ENCODE peak calls at places on chromosome 17, in ten cellular contexts. O is upper lobe of right lung; Q is adrenal gland; T is K562; F is AG09309; S is CD8-positive, alpha-beta memory T cell; K is prostate gland; R is skeletal muscle cell; L is HCT116; U is astrocyte of the spinal cord. P is an unnamed sample.

GRCh38 chr17:74779948-74780400 is 3.8 kb upstream of the NAT9 start:
- DNase-seq in O (peak), Q (peak), T (no peak), F (no peak), S (peak), K (no peak), R (no peak), L (no peak), U (no peak), P (no peak)

GRCh38 chr17:65851965-65852736 is 290.7 kb upstream of the AXIN2 start:
- DNase-seq in O (no peak), Q (no peak), T (no peak), F (no peak), S (no peak), K (no peak), R (no peak), L (no peak), U (no peak), P (no peak)

GRCh38 chr17:28896491-28896883 is 1.0 kb downstream of the FLOT2 start:
- DNase-seq in O (no peak), Q (no peak), T (no peak), F (no peak), S (no peak), K (no peak), R (no peak), L (no peak), U (no peak), P (peak)

GRCh38 chr17:77382966-77383612 is 242.3 kb downstream of the SEC14L1 start:
- DNase-seq in O (no peak), Q (no peak), T (no peak), F (no peak), S (no peak), K (no peak), R (no peak), L (no peak), U (no peak), P (peak)

GRCh38 chr17:13560935-13561334 is 40.8 kb downstream of the HS3ST3A1 start:
- DNase-seq in O (no peak), Q (no peak), T (no peak), F (no peak), S (no peak), K (no peak), R (no peak), L (no peak), U (no peak), P (no peak)

GRCh38 chr17:76997981-76998531 is 129.9 kb downstream of the MGAT5B start:
- DNase-seq in O (no peak), Q (no peak), T (no peak), F (no peak), S (peak), K (no peak), R (no peak), L (no peak), U (peak), P (no peak)

GRCh38 chr17:78432226-78432894 is 53.9 kb downstream of the PGS1 start:
- DNase-seq in O (no peak), Q (no peak), T (no peak), F (no peak), S (no peak), K (no peak), R (no peak), L (no peak), U (no peak), P (no peak)

GRCh38 chr17:58328195-58329034 is at the start of gene TSPOAP1:
- DNase-seq in O (peak), Q (peak), T (peak), F (no peak), S (peak), K (no peak), R (no peak), L (no peak), U (no peak), P (no peak)

GRCh38 chr17:44174427-44174826 is 3.9 kb downstream of the ASB16 start:
- DNase-seq in O (no peak), Q (no peak), T (no peak), F (no peak), S (no peak), K (no peak), R (no peak), L (no peak), U (no peak), P (no peak)

GRCh38 chr17:66673668-66674276 is 161.1 kb upstream of the CACNG5 start:
- DNase-seq in O (no peak), Q (peak), T (no peak), F (no peak), S (peak), K (peak), R (peak), L (peak), U (peak), P (peak)

GRCh38 chr17:49018673-49019215 is 21.6 kb downstream of the IGF2BP1 start:
- DNase-seq in O (no peak), Q (no peak), T (no peak), F (no peak), S (no peak), K (no peak), R (no peak), L (no peak), U (no peak), P (no peak)

GRCh38 chr17:62179525-62180161 is 114.6 kb upstream of the MED13 start:
- DNase-seq in O (no peak), Q (no peak), T (peak), F (peak), S (no peak), K (no peak), R (no peak), L (peak), U (peak), P (peak)

GRCh38 chr17:64706224-64707076 is 44.3 kb upstream of the SMURF2 start:
- DNase-seq in O (no peak), Q (no peak), T (no peak), F (no peak), S (no peak), K (peak), R (no peak), L (peak), U (no peak), P (peak)

GRCh38 chr17:37743875-37744632 is 805 bp downstream of the HNF1B start:
- DNase-seq in O (peak), Q (no peak), T (no peak), F (no peak), S (no peak), K (peak), R (no peak), L (no peak), U (no peak), P (no peak)

GRCh38 chr17:75124819-75125162 is 6.8 kb downstream of the NT5C start:
- DNase-seq in O (no peak), Q (no peak), T (no peak), F (no peak), S (no peak), K (no peak), R (no peak), L (no peak), U (no peak), P (no peak)

GRCh38 chr17:58575511-58575910 is 61.1 kb upstream of the MTMR4 start:
- DNase-seq in O (no peak), Q (no peak), T (no peak), F (peak), S (no peak), K (peak), R (peak), L (peak), U (peak), P (peak)

GRCh38 chr17:56903560-56903959 is 10.3 kb downstream of the TRIM25 start:
- DNase-seq in O (no peak), Q (no peak), T (no peak), F (no peak), S (no peak), K (no peak), R (no peak), L (no peak), U (no peak), P (no peak)

GRCh38 chr17:49978501-49978900 is 9.5 kb downstream of the DLX4 start:
- DNase-seq in O (peak), Q (no peak), T (no peak), F (no peak), S (no peak), K (no peak), R (no peak), L (no peak), U (no peak), P (no peak)

GRCh38 chr17:50265690-50266306 is 8.5 kb upstream of the TMEM92 start:
- DNase-seq in O (peak), Q (peak), T (no peak), F (no peak), S (no peak), K (no peak), R (no peak), L (no peak), U (no peak), P (peak)

GRCh38 chr17:79796570-79797491 is at the start of gene CBX8:
- DNase-seq in O (peak), Q (peak), T (peak), F (peak), S (peak), K (peak), R (peak), L (peak), U (peak), P (peak)

GRCh38 chr17:17626840-17627239 is 35.3 kb upstream of the PEMT start:
- DNase-seq in O (no peak), Q (no peak), T (no peak), F (no peak), S (no peak), K (no peak), R (no peak), L (no peak), U (no peak), P (no peak)

GRCh38 chr17:79413591-79413990 is 197.3 kb downstream of the RBFOX3 start:
- DNase-seq in O (no peak), Q (no peak), T (no peak), F (no peak), S (no peak), K (peak), R (no peak), L (no peak), U (no peak), P (no peak)

DNA sequence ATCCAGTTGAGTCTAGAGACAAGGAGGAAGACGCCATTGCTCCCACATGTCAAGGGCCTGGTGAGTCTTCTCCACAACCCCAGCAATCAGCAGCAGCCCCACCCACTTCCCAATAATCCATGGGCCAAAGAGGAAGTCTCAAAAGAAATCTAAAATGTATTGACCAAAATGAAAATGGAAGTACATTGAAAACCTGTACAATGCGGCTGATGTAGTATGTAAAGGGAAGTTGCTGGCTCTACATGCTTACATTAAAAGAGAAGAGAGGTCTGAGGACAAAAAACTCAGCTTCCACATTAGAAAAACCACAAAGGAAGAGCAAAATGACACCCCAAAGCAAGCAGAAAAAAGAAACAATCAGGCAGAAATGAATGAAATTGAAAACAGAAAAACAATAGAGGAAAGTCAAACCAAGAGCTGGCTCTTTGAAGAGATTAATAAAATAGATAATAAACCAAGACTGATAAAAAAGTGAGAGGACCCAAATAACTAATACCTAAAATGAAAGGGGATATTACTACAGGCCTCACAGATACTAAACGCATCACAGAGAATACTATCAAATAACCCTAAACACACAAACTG is 100.6 kb upstream of the METRNL start:
- DNase-seq in O (peak), Q (peak), T (no peak), F (no peak), S (no peak), K (no peak), R (no peak), L (no peak), U (no peak), P (no peak)
- H3K4me3 ChIP-seq in O (no peak), Q (no peak), T (no peak), F (no peak), S (no peak), K (no peak), R (no peak), L (no peak), U (no peak), P (no peak)

GRCh38 chr17:40548982-40549680 is 16.1 kb downstream of the CCR7 start:
- DNase-seq in O (peak), Q (peak), T (no peak), F (no peak), S (no peak), K (no peak), R (peak), L (no peak), U (peak), P (peak)
- H3K4me3 ChIP-seq in O (no peak), Q (no peak), T (no peak), F (no peak), S (no peak), K (no peak), R (no peak), L (no peak), U (no peak), P (no peak)

GRCh38 chr17:39192901-39193300 is 4.6 kb downstream of the CACNB1 start:
- DNase-seq in O (no peak), Q (no peak), T (no peak), F (no peak), S (no peak), K (no peak), R (no peak), L (no peak), U (no peak), P (no peak)

GRCh38 chr17:39194089-39194984 is 3.1 kb downstream of the CACNB1 start:
- DNase-seq in O (peak), Q (peak), T (peak), F (no peak), S (no peak), K (no peak), R (peak), L (no peak), U (peak), P (peak)

GRCh38 chr17:39194985-39195524 is 2.4 kb downstream of the CACNB1 start:
- DNase-seq in O (no peak), Q (no peak), T (no peak), F (no peak), S (no peak), K (no peak), R (no peak), L (no peak), U (no peak), P (no peak)

GRCh38 chr17:39193346-39193745 is 4.1 kb downstream of the CACNB1 start:
- DNase-seq in O (no peak), Q (no peak), T (no peak), F (no peak), S (no peak), K (no peak), R (no peak), L (no peak), U (no peak), P (no peak)

DNA sequence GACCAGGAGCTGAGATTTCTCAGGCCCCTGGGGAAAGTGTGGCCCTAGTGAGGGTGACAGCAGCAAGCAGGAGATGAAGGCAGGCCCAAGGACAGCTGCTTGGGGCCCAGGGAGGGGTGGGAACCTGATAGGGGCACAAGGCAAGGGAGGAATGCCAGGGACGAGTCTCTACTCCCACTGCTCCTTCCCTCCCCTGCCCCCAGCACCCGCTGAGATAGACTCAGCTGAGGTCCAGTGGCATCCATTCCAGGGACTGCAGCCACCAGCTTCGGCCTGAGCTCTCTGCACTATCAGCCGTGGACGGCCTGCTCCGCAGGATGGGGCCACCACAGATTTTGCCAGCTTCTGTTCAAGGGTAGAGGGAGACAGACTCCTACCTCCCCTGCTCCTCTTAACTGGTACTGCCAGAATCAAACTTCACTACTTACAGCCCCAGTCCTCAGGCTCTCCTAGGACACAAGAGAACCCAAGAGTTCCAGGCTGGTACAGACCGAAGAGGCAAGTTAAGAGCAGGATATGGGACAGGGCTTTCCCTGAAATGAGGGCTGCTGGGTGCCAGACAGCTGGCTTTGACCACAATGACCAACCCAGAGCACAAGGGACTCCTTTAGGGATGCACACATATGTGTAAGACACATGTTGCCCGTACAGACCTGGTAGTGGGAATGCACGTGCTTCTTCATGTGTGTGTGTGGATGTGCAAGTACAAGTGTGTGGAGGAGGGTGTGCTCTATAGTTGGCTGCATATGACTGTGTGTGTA is 5.5 kb downstream of the CACNB1 start:
- DNase-seq in O (no peak), Q (no peak), T (no peak), F (no peak), S (no peak), K (no peak), R (no peak), L (no peak), U (no peak), P (no peak)
- H3K4me3 ChIP-seq in O (no peak), Q (no peak), T (no peak), F (no peak), S (no peak), K (no peak), R (no peak), L (no peak), U (no peak), P (no peak)

DNA sequence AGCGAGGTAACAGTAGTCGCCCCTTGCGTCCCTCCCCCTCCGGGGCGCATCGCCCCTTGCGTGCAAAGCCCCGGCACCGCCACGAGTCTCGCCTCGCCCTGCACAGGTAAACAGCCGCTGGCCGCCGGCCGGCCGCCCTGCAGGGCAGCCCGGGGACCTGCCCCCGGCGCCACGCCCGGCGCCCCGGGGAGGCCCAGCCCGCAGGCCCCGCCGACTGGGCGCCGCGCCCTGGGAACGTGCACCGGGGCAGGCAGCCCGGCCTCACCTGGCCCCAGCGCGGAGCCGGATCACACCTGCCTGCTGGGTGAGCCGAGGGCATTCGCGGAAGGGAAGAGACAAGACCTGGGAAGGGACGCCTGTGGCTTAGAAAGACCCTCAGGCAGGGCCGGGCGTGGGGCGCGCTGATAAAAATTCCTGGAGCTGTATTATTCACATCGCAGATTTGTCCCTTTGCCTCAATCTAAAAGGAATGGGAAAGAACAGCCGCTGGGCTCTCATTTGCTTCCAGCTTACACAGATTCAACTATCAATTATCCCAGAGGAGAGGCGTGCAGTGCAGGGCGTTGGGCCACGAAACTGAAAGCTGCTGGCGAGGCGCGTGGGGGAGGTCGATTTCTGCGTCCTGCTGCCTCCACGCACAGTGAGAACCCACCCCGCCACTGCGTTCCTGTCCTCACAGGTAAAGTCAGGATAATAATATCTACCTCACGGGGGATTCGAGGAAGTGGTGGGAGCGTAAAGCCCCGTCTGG is 451.9 kb downstream of the SLC39A11 start:
- DNase-seq in O (peak), Q (no peak), T (no peak), F (no peak), S (no peak), K (peak), R (no peak), L (no peak), U (no peak), P (no peak)
- H3K4me3 ChIP-seq in O (no peak), Q (no peak), T (no peak), F (no peak), S (no peak), K (no peak), R (no peak), L (peak), U (no peak), P (no peak)

GRCh38 chr17:9647014-9647413 is 1.7 kb downstream of the USP43 start:
- DNase-seq in O (no peak), Q (no peak), T (no peak), F (no peak), S (no peak), K (peak), R (no peak), L (no peak), U (no peak), P (no peak)
- H3K4me3 ChIP-seq in O (peak), Q (no peak), T (no peak), F (no peak), S (no peak), K (peak), R (no peak), L (peak), U (peak), P (no peak)